ENCODE peak calls at places on chromosomes 13 and 19, in five cellular contexts. One of them, this sample, is unnamed.
A peak's percentile ranks its signal among the peaks of the same experiment; 100 is the strongest.

GRCh38 chr19:29370276-29370675 is 155.5 kb upstream of the VSTM2B start:
- DNase-seq in lower leg skin: no peak
- DNase-seq in omental fat pad: no peak
- DNase-seq in progenitor cell of endocrine pancreas: no peak
- DNase-seq in AG09319: no peak
- DNase-seq in this sample: no peak

GRCh38 chr19:17348700-17349099 is 11.3 kb downstream of the GTPBP3 start:
- DNase-seq in lower leg skin: no peak
- DNase-seq in omental fat pad: no peak
- DNase-seq in progenitor cell of endocrine pancreas: no peak
- DNase-seq in AG09319: no peak
- DNase-seq in this sample: peak; percentile 49

GRCh38 chr13:76783798-76784197 is 102.4 kb downstream of the KCTD12 start:
- DNase-seq in lower leg skin: no peak
- DNase-seq in omental fat pad: no peak
- DNase-seq in progenitor cell of endocrine pancreas: no peak
- DNase-seq in AG09319: no peak
- DNase-seq in this sample: no peak

GRCh38 chr13:23584275-23584674 is 14.1 kb downstream of the TNFRSF19 start:
- DNase-seq in lower leg skin: no peak
- DNase-seq in omental fat pad: no peak
- DNase-seq in progenitor cell of endocrine pancreas: no peak
- DNase-seq in AG09319: no peak
- DNase-seq in this sample: no peak

GRCh38 chr19:1164684-1165531 is 9.2 kb downstream of the SBNO2 start:
- DNase-seq in lower leg skin: no peak
- DNase-seq in omental fat pad: no peak
- DNase-seq in progenitor cell of endocrine pancreas: no peak
- DNase-seq in AG09319: no peak
- DNase-seq in this sample: no peak

GRCh38 chr19:16571283-16571682 is 932 bp downstream of the SLC35E1 start:
- DNase-seq in lower leg skin: no peak
- DNase-seq in omental fat pad: no peak
- DNase-seq in progenitor cell of endocrine pancreas: no peak
- DNase-seq in AG09319: no peak
- DNase-seq in this sample: no peak

GRCh38 chr13:114226699-114227323 is 7.9 kb upstream of the CDC16 start:
- DNase-seq in lower leg skin: peak; percentile 97
- DNase-seq in omental fat pad: peak; percentile 94
- DNase-seq in progenitor cell of endocrine pancreas: peak; percentile 90
- DNase-seq in AG09319: peak; percentile 51
- DNase-seq in this sample: peak; percentile 90

GRCh38 chr13:24654741-24655140 is 25.5 kb upstream of the ATP12A start:
- DNase-seq in lower leg skin: peak; percentile 34
- DNase-seq in omental fat pad: no peak
- DNase-seq in progenitor cell of endocrine pancreas: no peak
- DNase-seq in AG09319: no peak
- DNase-seq in this sample: no peak

GRCh38 chr19:42497492-42498226 is 30.6 kb downstream of the CEACAM1 start:
- DNase-seq in lower leg skin: no peak
- DNase-seq in omental fat pad: no peak
- DNase-seq in progenitor cell of endocrine pancreas: peak; percentile 34
- DNase-seq in AG09319: no peak
- DNase-seq in this sample: no peak

GRCh38 chr19:55156202-55157063 is 1.1 kb downstream of the TNNI3 start:
- DNase-seq in lower leg skin: peak; percentile 88
- DNase-seq in omental fat pad: no peak
- DNase-seq in progenitor cell of endocrine pancreas: peak; percentile 71
- DNase-seq in AG09319: no peak
- DNase-seq in this sample: peak; percentile 85

GRCh38 chr19:17328517-17329060 is 6.1 kb downstream of the ANO8 start:
- DNase-seq in lower leg skin: no peak
- DNase-seq in omental fat pad: no peak
- DNase-seq in progenitor cell of endocrine pancreas: no peak
- DNase-seq in AG09319: no peak
- DNase-seq in this sample: no peak

GRCh38 chr19:5827891-5828660 is 11.4 kb downstream of the FUT6 start:
- DNase-seq in lower leg skin: peak; percentile 97
- DNase-seq in omental fat pad: peak; percentile 65
- DNase-seq in progenitor cell of endocrine pancreas: peak; percentile 95
- DNase-seq in AG09319: peak; percentile 73
- DNase-seq in this sample: peak; percentile 97

GRCh38 chr13:97367427-97367826 is 66.5 kb upstream of the RAP2A start:
- DNase-seq in lower leg skin: no peak
- DNase-seq in omental fat pad: no peak
- DNase-seq in progenitor cell of endocrine pancreas: no peak
- DNase-seq in AG09319: peak; percentile 36
- DNase-seq in this sample: no peak

GRCh38 chr13:51453308-51453958 is 597 bp upstream of the INTS6 start:
- DNase-seq in lower leg skin: peak; percentile 96
- DNase-seq in omental fat pad: peak; percentile 36
- DNase-seq in progenitor cell of endocrine pancreas: peak; percentile 65
- DNase-seq in AG09319: no peak
- DNase-seq in this sample: peak; percentile 79

GRCh38 chr19:44608391-44608821 is 5.0 kb upstream of the IGSF23 start:
- DNase-seq in lower leg skin: no peak
- DNase-seq in omental fat pad: no peak
- DNase-seq in progenitor cell of endocrine pancreas: no peak
- DNase-seq in AG09319: no peak
- DNase-seq in this sample: no peak

GRCh38 chr19:19321143-19321577 is 531 bp downstream of the MAU2 start:
- DNase-seq in lower leg skin: no peak
- DNase-seq in omental fat pad: no peak
- DNase-seq in progenitor cell of endocrine pancreas: peak; percentile 26
- DNase-seq in AG09319: no peak
- DNase-seq in this sample: peak; percentile 51

GRCh38 chr19:52237771-52238400 is 31.5 kb upstream of the ZNF766 start:
- DNase-seq in lower leg skin: no peak
- DNase-seq in omental fat pad: no peak
- DNase-seq in progenitor cell of endocrine pancreas: peak; percentile 34
- DNase-seq in AG09319: peak; percentile 27
- DNase-seq in this sample: no peak

GRCh38 chr13:75518439-75519088 is 19.1 kb downstream of the COMMD6 start:
- DNase-seq in lower leg skin: no peak
- DNase-seq in omental fat pad: no peak
- DNase-seq in progenitor cell of endocrine pancreas: no peak
- DNase-seq in AG09319: no peak
- DNase-seq in this sample: no peak

GRCh38 chr13:37383856-37384255 is 214.7 kb downstream of the POSTN start:
- DNase-seq in lower leg skin: no peak
- DNase-seq in omental fat pad: no peak
- DNase-seq in progenitor cell of endocrine pancreas: no peak
- DNase-seq in AG09319: no peak
- DNase-seq in this sample: no peak

GRCh38 chr13:109818136-109818535 is 31.8 kb upstream of the IRS2 start:
- DNase-seq in lower leg skin: no peak
- DNase-seq in omental fat pad: no peak
- DNase-seq in progenitor cell of endocrine pancreas: no peak
- DNase-seq in AG09319: no peak
- DNase-seq in this sample: no peak

GRCh38 chr13:100139822-100140221 is 50.9 kb downstream of the PCCA start:
- DNase-seq in lower leg skin: no peak
- DNase-seq in omental fat pad: no peak
- DNase-seq in progenitor cell of endocrine pancreas: no peak
- DNase-seq in AG09319: no peak
- DNase-seq in this sample: no peak

GRCh38 chr19:483332-484072 is 12.8 kb upstream of the MADCAM1 start:
- DNase-seq in lower leg skin: no peak
- DNase-seq in omental fat pad: no peak
- DNase-seq in progenitor cell of endocrine pancreas: no peak
- DNase-seq in AG09319: no peak
- DNase-seq in this sample: no peak

GRCh38 chr13:23447927-23448326 is 14.4 kb upstream of the SACS start:
- DNase-seq in lower leg skin: no peak
- DNase-seq in omental fat pad: no peak
- DNase-seq in progenitor cell of endocrine pancreas: no peak
- DNase-seq in AG09319: peak; percentile 89
- DNase-seq in this sample: no peak

GRCh38 chr19:44570984-44571684 is 41.7 kb upstream of the CEACAM20 start:
- DNase-seq in lower leg skin: no peak
- DNase-seq in omental fat pad: peak; percentile 44
- DNase-seq in progenitor cell of endocrine pancreas: peak; percentile 60
- DNase-seq in AG09319: peak; percentile 55
- DNase-seq in this sample: peak; percentile 68

GRCh38 chr19:30148039-30148438 is 206.0 kb downstream of the URI1 start:
- DNase-seq in lower leg skin: no peak
- DNase-seq in omental fat pad: no peak
- DNase-seq in progenitor cell of endocrine pancreas: no peak
- DNase-seq in AG09319: no peak
- DNase-seq in this sample: no peak

GRCh38 chr19:49327878-49328544 is 3.0 kb upstream of the SLC6A16 start:
- DNase-seq in lower leg skin: no peak
- DNase-seq in omental fat pad: no peak
- DNase-seq in progenitor cell of endocrine pancreas: no peak
- DNase-seq in AG09319: no peak
- DNase-seq in this sample: no peak

GRCh38 chr13:97242755-97243497 is 20.8 kb downstream of the MBNL2 start:
- DNase-seq in lower leg skin: no peak
- DNase-seq in omental fat pad: no peak
- DNase-seq in progenitor cell of endocrine pancreas: no peak
- DNase-seq in AG09319: no peak
- DNase-seq in this sample: no peak

GRCh38 chr13:55106509-55106908 is 2034.2 kb upstream of the PRR20A start:
- DNase-seq in lower leg skin: no peak
- DNase-seq in omental fat pad: no peak
- DNase-seq in progenitor cell of endocrine pancreas: no peak
- DNase-seq in AG09319: no peak
- DNase-seq in this sample: no peak

GRCh38 chr19:29326849-29327840 is 114.2 kb upstream of the UQCRFS1 start:
- DNase-seq in lower leg skin: no peak
- DNase-seq in omental fat pad: no peak
- DNase-seq in progenitor cell of endocrine pancreas: no peak
- DNase-seq in AG09319: no peak
- DNase-seq in this sample: no peak

DNA sequence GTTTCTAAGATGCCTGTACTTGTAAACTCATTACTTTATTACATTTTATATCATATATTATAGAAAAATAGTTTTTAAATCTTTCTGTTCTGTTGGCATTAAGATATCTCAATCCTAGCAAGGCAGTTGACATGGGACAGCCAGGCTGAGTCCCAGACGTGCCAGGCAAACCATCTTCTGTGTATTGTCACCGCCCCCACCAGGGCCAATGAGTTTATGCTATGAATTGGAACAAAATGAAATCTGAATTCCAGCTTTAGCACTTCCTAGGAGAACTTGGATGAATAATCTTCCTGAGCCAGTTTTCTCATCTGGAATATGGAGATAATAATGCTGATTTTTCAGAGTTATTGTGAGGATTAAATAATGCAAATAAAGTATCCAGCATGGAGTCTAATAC is 79.9 kb upstream of the GSX1 start:
- DNase-seq in lower leg skin: no peak
- DNase-seq in omental fat pad: no peak
- DNase-seq in progenitor cell of endocrine pancreas: no peak
- DNase-seq in AG09319: no peak
- DNase-seq in this sample: no peak
- TF ChIP-seq CTCF in lower leg skin: no peak
- TF ChIP-seq CTCF in omental fat pad: no peak
- TF ChIP-seq CTCF in progenitor cell of endocrine pancreas: peak; percentile 24
- TF ChIP-seq CTCF in AG09319: peak; percentile 21
- TF ChIP-seq CTCF in this sample: no peak

GRCh38 chr19:31264379-31264778 is 84.9 kb downstream of the TSHZ3 start:
- DNase-seq in lower leg skin: peak; percentile 69
- DNase-seq in omental fat pad: no peak
- DNase-seq in progenitor cell of endocrine pancreas: no peak
- DNase-seq in AG09319: no peak
- DNase-seq in this sample: no peak

GRCh38 chr19:31261019-31261595 is 88.1 kb downstream of the TSHZ3 start:
- DNase-seq in lower leg skin: peak; percentile 58
- DNase-seq in omental fat pad: no peak
- DNase-seq in progenitor cell of endocrine pancreas: peak; percentile 0
- DNase-seq in AG09319: no peak
- DNase-seq in this sample: no peak

GRCh38 chr19:31262673-31263308 is 86.4 kb downstream of the TSHZ3 start:
- DNase-seq in lower leg skin: peak; percentile 62
- DNase-seq in omental fat pad: peak; percentile 10
- DNase-seq in progenitor cell of endocrine pancreas: no peak
- DNase-seq in AG09319: no peak
- DNase-seq in this sample: peak; percentile 21

GRCh38 chr19:31261651-31262331 is 87.4 kb downstream of the TSHZ3 start:
- DNase-seq in lower leg skin: peak; percentile 28
- DNase-seq in omental fat pad: no peak
- DNase-seq in progenitor cell of endocrine pancreas: no peak
- DNase-seq in AG09319: no peak
- DNase-seq in this sample: peak; percentile 13

DNA sequence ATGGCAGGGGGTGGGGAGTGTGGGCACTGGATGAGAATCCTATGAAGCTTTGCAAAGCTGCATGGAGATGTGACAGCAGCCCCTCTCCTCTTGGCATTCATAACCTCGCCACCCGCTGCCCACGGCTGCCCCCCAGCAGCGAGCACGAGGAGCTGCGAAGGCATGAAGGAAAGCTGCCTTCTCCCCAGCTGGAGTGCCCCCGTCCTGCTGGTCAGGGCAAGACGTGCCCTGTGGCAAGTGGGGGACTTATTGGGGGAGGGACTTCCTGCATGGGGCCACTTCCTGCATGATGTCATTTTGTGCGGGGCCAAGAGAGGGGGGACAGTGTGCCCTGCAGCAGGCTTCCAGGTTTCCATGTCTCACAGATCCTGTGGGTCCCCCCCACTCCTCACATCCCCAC is 85.9 kb downstream of the TSHZ3 start:
- DNase-seq in lower leg skin: peak; percentile 76
- DNase-seq in omental fat pad: no peak
- DNase-seq in progenitor cell of endocrine pancreas: no peak
- DNase-seq in AG09319: no peak
- DNase-seq in this sample: peak; percentile 22
- TF ChIP-seq CTCF in lower leg skin: no peak
- TF ChIP-seq CTCF in omental fat pad: no peak
- TF ChIP-seq CTCF in progenitor cell of endocrine pancreas: no peak
- TF ChIP-seq CTCF in AG09319: no peak
- TF ChIP-seq CTCF in this sample: no peak

DNA sequence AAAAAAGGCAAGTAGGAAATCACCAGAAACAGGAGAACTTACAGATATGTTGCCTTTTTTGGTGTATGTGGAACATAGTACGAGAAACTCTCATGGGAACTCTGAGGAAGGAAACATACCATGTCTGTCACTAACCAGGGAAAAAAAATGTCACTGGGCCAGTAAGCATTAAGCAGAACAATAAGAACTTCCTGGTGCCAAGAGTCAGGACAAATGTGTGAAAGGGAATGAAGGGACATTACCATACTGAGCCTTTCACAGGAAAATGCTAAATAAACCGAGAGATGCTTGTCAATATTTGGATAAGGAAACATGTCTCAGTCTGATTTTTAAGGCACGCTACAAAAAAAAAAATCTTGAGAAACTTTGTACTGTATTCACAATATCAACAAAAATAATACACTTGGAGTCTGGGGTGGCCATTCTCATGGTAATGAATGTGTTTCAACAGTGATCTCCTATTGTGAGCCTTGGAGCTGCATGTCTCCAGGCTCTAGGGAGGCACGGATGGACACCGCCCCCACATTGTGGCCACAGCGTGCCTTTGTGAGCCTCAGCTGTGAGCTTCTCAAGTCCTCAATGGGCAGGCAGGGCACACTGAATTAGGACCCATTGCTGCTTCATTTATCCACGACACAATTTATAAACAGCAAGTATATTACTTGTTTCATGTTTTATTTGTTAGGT is 113.0 kb upstream of the ARGLU1 start:
- DNase-seq in lower leg skin: no peak
- DNase-seq in omental fat pad: no peak
- DNase-seq in progenitor cell of endocrine pancreas: no peak
- DNase-seq in AG09319: no peak
- DNase-seq in this sample: no peak
- TF ChIP-seq CTCF in lower leg skin: no peak
- TF ChIP-seq CTCF in omental fat pad: no peak
- TF ChIP-seq CTCF in progenitor cell of endocrine pancreas: no peak
- TF ChIP-seq CTCF in AG09319: no peak
- TF ChIP-seq CTCF in this sample: no peak

GRCh38 chr13:111046590-111047141 is 68.4 kb upstream of the ARHGEF7 start:
- DNase-seq in lower leg skin: peak; percentile 85
- DNase-seq in omental fat pad: no peak
- DNase-seq in progenitor cell of endocrine pancreas: no peak
- DNase-seq in AG09319: no peak
- DNase-seq in this sample: no peak
- TF ChIP-seq CTCF in lower leg skin: no peak
- TF ChIP-seq CTCF in omental fat pad: no peak
- TF ChIP-seq CTCF in progenitor cell of endocrine pancreas: no peak
- TF ChIP-seq CTCF in AG09319: peak; percentile 40
- TF ChIP-seq CTCF in this sample: no peak